ENCODE peak calls at places on chromosomes 16 and 17, in five cellular contexts. H is Peyer's patch, A is stomach, U is uterus, M is NB4. P is an unnamed sample.

GRCh38 chr16:4846503-4846900 is 586 bp downstream of the GLYR1 start:
- DNase-seq in A (peak), M (peak), H (peak), U (no peak), P (peak)

GRCh38 chr17:266701-267656 is 85.5 kb upstream of the DOC2B start:
- DNase-seq in H (peak), A (peak), U (peak), M (no peak), P (no peak)

GRCh38 chr17:11668633-11669032 is 70.4 kb downstream of the DNAH9 start:
- DNase-seq in A (no peak), H (no peak), M (no peak), U (no peak), P (no peak)

GRCh38 chr17:17155568-17155967 is 50.6 kb downstream of the PLD6 start:
- DNase-seq in U (no peak), H (no peak), A (no peak), M (no peak), P (no peak)

GRCh38 chr16:2023098-2023925 is 3.4 kb upstream of the NHERF2 start:
- DNase-seq in A (peak), H (peak), U (peak), M (peak), P (peak)

GRCh38 chr17:44794699-44795413 is 35.2 kb downstream of the GJC1 start:
- DNase-seq in M (peak), A (no peak), H (no peak), U (no peak), P (peak)

GRCh38 chr17:77098884-77099545 is 41.8 kb upstream of the SEC14L1 start:
- DNase-seq in A (peak), H (no peak), U (peak), M (peak), P (peak)

GRCh38 chr17:38728290-38728831 is 1.8 kb upstream of the CISD3 start:
- DNase-seq in M (peak), U (no peak), A (no peak), H (peak), P (no peak)

GRCh38 chr16:29114476-29115012 is 129.7 kb downstream of the LAT start:
- DNase-seq in M (no peak), U (no peak), A (no peak), H (no peak), P (no peak)

GRCh38 chr16:79982356-79982755 is 381.8 kb upstream of the MAF start:
- DNase-seq in M (no peak), U (no peak), A (no peak), H (no peak), P (no peak)

GRCh38 chr17:50909765-50910661 is 43.9 kb upstream of the TOB1 start:
- DNase-seq in A (no peak), H (peak), M (peak), U (no peak), P (no peak)

GRCh38 chr17:76867578-76868175 is 527 bp upstream of the MGAT5B start:
- DNase-seq in U (no peak), H (no peak), A (no peak), M (no peak), P (peak)

GRCh38 chr17:77285594-77286390 is 145.0 kb downstream of the SEC14L1 start:
- DNase-seq in U (no peak), H (no peak), A (peak), M (peak), P (peak)

GRCh38 chr17:35287286-35287811 is 44.5 kb downstream of the SLFN5 start:
- DNase-seq in U (no peak), H (no peak), A (no peak), M (no peak), P (no peak)

DNA sequence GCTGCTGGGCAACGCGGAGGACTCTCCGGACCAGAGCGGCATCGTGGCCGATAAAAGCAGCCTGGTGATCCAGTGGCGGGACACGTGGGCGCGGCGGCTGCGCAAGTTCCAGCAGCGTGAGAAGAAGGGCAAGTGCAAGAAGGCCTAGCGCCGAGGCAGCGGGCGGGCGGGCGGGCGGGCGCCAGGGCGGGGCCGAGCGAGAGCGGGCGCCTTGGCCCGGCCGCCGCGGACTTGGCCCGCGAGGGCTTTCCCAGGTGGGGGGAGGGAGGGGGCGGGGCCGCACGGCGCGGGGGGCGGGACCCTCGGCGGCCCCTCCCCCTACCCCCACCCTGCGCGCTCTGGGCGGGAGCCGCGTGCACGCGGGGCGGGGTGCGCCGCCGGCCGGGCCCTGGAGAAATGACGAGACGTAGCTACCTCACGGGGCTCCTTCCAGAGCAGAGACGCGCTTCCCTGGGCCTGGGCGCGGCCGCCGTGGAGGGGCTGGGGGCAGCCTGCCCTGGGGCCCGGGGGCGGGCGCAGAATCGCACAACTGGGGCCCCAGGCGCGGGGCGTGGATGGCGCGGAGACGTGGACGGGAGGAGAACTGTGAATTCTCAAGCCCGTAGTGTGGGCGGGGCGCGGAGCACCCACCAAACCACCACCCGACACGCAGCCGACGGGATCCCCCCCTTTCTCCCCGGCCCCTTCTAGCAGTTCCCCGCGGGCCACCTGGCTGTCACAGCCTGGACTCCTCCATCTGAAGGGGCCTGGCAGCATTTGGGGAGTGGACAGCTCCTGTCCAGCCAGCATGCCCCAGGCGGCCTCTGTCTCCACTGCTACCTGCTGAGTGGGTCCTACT is 218.7 kb downstream of the NTN1 start:
- DNase-seq in M (no peak), U (peak), H (peak), A (peak), P (peak)
- H3K4me3 ChIP-seq in M (no peak), U (peak), H (peak), A (peak), P (peak)

GRCh38 chr17:74963656-74964055 is 8.9 kb downstream of the HID1 start:
- DNase-seq in U (no peak), M (peak), H (no peak), A (no peak), P (no peak)
- TF ChIP-seq CTCF in U (no peak), M (no peak), H (no peak), A (no peak), P (peak)

DNA sequence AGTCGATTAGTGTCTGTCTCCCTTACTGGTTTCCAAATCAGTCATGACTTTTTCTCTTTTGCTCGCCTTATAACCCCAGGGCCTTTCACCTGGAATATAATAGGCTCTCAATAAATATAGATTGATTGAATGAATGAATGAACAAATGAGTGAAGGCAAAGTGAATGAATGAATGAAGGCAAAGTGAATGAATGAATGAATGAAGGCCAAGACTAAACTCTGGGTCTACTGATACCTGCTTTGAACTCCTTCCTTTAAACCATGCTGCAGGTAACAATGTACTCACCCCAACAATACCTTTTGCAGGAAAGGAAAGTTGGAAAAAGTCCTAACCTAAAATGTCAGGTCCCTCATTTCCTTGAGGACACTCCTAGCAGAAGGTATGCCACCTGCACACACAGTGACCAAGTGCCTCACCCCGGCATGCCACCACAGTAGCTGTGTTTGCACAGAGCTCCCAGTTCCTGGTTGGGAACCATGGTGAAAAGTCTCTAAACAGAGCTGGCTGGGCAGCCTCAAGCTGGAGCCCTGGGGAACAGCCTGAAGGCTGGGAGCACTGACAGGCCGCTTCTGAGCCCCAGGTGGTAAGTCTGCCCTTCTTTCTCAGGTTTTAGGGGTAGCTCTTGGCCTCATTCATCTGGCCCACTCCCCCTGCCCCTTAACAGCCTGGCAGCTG is 42.7 kb upstream of the ANKFN1 start:
- DNase-seq in H (no peak), A (peak), U (no peak), M (no peak), P (no peak)
- H3K4me3 ChIP-seq in H (peak), A (no peak), U (no peak), M (no peak), P (no peak)

GRCh38 chr17:68435876-68436842 is 21.1 kb downstream of the WIPI1 start:
- DNase-seq in H (peak), U (peak), M (peak), A (peak), P (peak)
- TF ChIP-seq CTCF in H (peak), U (peak), M (peak), A (peak), P (peak)

DNA sequence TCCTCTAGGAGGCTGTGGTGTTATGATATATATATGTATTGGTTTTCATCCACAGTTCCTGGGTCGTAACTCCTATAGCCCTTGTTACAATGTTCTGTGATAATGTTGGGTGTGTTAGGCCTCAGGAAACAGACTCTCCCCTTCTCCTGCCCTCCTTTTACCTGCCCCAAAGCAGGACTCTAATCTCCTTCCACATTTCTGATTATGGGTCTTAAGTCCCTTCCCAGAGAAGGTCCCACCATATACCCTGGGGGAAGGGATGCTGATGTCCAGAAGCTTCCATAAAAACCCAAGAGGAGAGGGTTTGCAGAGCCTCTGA is 450 bp upstream of the C1QBP start:
- DNase-seq in A (no peak), U (no peak), H (no peak), M (no peak), P (no peak)
- H3K4me3 ChIP-seq in A (peak), U (peak), H (peak), M (peak), P (peak)

GRCh38 chr17:32103476-32104113 is 38.7 kb upstream of the RHOT1 start:
- DNase-seq in H (no peak), U (no peak), M (no peak), A (peak), P (peak)
- TF ChIP-seq CTCF in H (no peak), U (no peak), M (no peak), A (no peak), P (no peak)

DNA sequence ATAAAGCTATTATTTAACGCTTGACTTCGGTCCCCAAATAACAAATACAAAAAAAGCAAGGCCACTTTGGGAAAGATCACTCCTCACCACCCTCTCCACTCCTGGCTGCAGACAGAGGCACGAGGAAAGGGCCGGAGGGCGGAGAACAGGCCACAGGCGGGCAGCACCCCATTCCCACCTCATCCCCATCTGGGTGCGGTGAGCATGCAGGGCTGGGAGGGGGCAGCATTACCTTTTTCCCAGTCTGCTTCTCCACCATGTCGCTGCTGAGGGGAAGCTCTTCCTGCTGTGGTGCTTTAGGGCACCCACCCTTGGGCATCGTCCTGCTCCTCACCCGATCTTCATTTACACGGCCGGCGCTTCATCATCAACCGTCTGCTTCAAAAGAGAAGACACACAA is 99.2 kb downstream of the ZNF778 start:
- DNase-seq in M (no peak), A (no peak), U (no peak), H (no peak), P (no peak)
- H3K4me3 ChIP-seq in M (no peak), A (no peak), U (no peak), H (no peak), P (no peak)

DNA sequence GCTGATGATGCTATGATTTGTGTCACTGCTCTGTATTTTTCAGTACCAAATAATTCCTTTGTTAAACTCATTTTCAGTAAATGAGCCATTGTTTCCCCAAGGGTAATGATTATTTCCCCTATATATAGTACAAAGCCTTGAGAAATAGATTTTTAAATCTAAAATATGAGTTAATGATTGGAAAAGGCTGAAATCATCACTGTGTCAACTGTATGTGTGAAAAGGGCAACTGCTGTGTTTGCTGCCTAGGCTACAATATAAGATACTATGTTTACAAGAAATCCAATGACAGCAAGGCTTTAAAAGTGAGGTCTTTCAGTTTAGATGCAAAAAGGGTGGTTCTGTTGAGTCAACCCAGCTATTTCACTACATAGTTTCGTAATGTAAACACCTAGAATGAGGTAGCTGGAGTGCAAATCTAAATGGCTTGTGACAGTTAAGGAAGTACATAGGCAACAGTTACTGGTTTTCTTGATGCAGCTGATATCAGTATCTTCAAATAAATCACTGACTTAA is 15.3 kb downstream of the NLK start:
- DNase-seq in A (no peak), U (no peak), M (peak), H (no peak), P (peak)
- TF ChIP-seq CTCF in A (no peak), U (no peak), M (no peak), H (no peak), P (no peak)

GRCh38 chr16:86515420-86515779 is 5.1 kb downstream of the FOXF1 start:
- DNase-seq in U (no peak), M (no peak), H (no peak), A (no peak), P (no peak)
- H3K4me3 ChIP-seq in U (no peak), M (no peak), H (peak), A (peak), P (peak)

P was measured in fibroblast of pulmonary artery.